ENCODE peak calls at places on chromosomes 11 and 22, in nine cellular contexts. One of them, this sample, is unnamed.

GRCh38 chr22:39174498-39175120 is 22.1 kb upstream of the CBX7 start:
- DNase-seq in fibroblast of pulmonary artery: peak; percentile 96
- DNase-seq in colonic mucosa: peak; percentile 49
- DNase-seq in kidney epithelial cell: peak; percentile 82
- DNase-seq in A549: no peak
- DNase-seq in CD8-positive, alpha-beta T cell: peak; percentile 86
- DNase-seq in thoracic aorta: peak; percentile 50
- DNase-seq in hepatocyte: peak; percentile 90
- DNase-seq in left ventricle myocardium inferior: peak; percentile 77
- DNase-seq in this sample: peak; percentile 26

GRCh38 chr22:30208631-30209603 is 37.6 kb downstream of the LIF start:
- DNase-seq in fibroblast of pulmonary artery: peak; percentile 94
- DNase-seq in colonic mucosa: peak; percentile 40
- DNase-seq in kidney epithelial cell: no peak
- DNase-seq in A549: no peak
- DNase-seq in CD8-positive, alpha-beta T cell: no peak
- DNase-seq in thoracic aorta: peak; percentile 65
- DNase-seq in hepatocyte: peak; percentile 89
- DNase-seq in left ventricle myocardium inferior: peak; percentile 74
- DNase-seq in this sample: peak; percentile 24

GRCh38 chr11:34223021-34223813 is 117.8 kb downstream of the NAT10 start:
- DNase-seq in fibroblast of pulmonary artery: peak; percentile 89
- DNase-seq in colonic mucosa: peak; percentile 74
- DNase-seq in kidney epithelial cell: no peak
- DNase-seq in A549: no peak
- DNase-seq in CD8-positive, alpha-beta T cell: no peak
- DNase-seq in thoracic aorta: peak; percentile 30
- DNase-seq in hepatocyte: peak; percentile 84
- DNase-seq in left ventricle myocardium inferior: peak; percentile 61
- DNase-seq in this sample: peak; percentile 24

GRCh38 chr11:13800901-13801300 is 132.4 kb downstream of the FAR1 start:
- DNase-seq in fibroblast of pulmonary artery: no peak
- DNase-seq in colonic mucosa: no peak
- DNase-seq in kidney epithelial cell: no peak
- DNase-seq in A549: no peak
- DNase-seq in CD8-positive, alpha-beta T cell: no peak
- DNase-seq in thoracic aorta: no peak
- DNase-seq in hepatocyte: no peak
- DNase-seq in left ventricle myocardium inferior: no peak
- DNase-seq in this sample: no peak

GRCh38 chr11:123137496-123138270 is 57.4 kb downstream of the CLMP start:
- DNase-seq in fibroblast of pulmonary artery: peak; percentile 80
- DNase-seq in colonic mucosa: peak; percentile 42
- DNase-seq in kidney epithelial cell: no peak
- DNase-seq in A549: no peak
- DNase-seq in CD8-positive, alpha-beta T cell: no peak
- DNase-seq in thoracic aorta: peak; percentile 28
- DNase-seq in hepatocyte: peak; percentile 66
- DNase-seq in left ventricle myocardium inferior: peak; percentile 89
- DNase-seq in this sample: no peak

GRCh38 chr11:1198766-1199688 is 23.8 kb upstream of the MUC5B start:
- DNase-seq in fibroblast of pulmonary artery: no peak
- DNase-seq in colonic mucosa: no peak
- DNase-seq in kidney epithelial cell: no peak
- DNase-seq in A549: no peak
- DNase-seq in CD8-positive, alpha-beta T cell: no peak
- DNase-seq in thoracic aorta: no peak
- DNase-seq in hepatocyte: no peak
- DNase-seq in left ventricle myocardium inferior: peak; percentile 9
- DNase-seq in this sample: no peak

GRCh38 chr22:26431151-26431995 is 2.3 kb downstream of the ASPHD2 start:
- DNase-seq in fibroblast of pulmonary artery: peak; percentile 66
- DNase-seq in colonic mucosa: no peak
- DNase-seq in kidney epithelial cell: no peak
- DNase-seq in A549: no peak
- DNase-seq in CD8-positive, alpha-beta T cell: no peak
- DNase-seq in thoracic aorta: no peak
- DNase-seq in hepatocyte: no peak
- DNase-seq in left ventricle myocardium inferior: no peak
- DNase-seq in this sample: no peak

GRCh38 chr11:75307058-75307457 is 44.4 kb downstream of the ARRB1 start:
- DNase-seq in fibroblast of pulmonary artery: no peak
- DNase-seq in colonic mucosa: no peak
- DNase-seq in kidney epithelial cell: no peak
- DNase-seq in A549: no peak
- DNase-seq in CD8-positive, alpha-beta T cell: no peak
- DNase-seq in thoracic aorta: no peak
- DNase-seq in hepatocyte: no peak
- DNase-seq in left ventricle myocardium inferior: no peak
- DNase-seq in this sample: no peak

GRCh38 chr11:95138448-95138847 is 48.8 kb downstream of the ENDOD1 start:
- DNase-seq in fibroblast of pulmonary artery: no peak
- DNase-seq in colonic mucosa: no peak
- DNase-seq in kidney epithelial cell: no peak
- DNase-seq in A549: no peak
- DNase-seq in CD8-positive, alpha-beta T cell: no peak
- DNase-seq in thoracic aorta: no peak
- DNase-seq in hepatocyte: peak; percentile 35
- DNase-seq in left ventricle myocardium inferior: no peak
- DNase-seq in this sample: no peak

GRCh38 chr11:3014314-3014938 is 22.3 kb upstream of the NAP1L4 start:
- DNase-seq in fibroblast of pulmonary artery: no peak
- DNase-seq in colonic mucosa: no peak
- DNase-seq in kidney epithelial cell: no peak
- DNase-seq in A549: no peak
- DNase-seq in CD8-positive, alpha-beta T cell: peak; percentile 85
- DNase-seq in thoracic aorta: no peak
- DNase-seq in hepatocyte: no peak
- DNase-seq in left ventricle myocardium inferior: no peak
- DNase-seq in this sample: no peak

GRCh38 chr22:23437779-23438178 is 142.3 kb downstream of the IGLL1 start:
- DNase-seq in fibroblast of pulmonary artery: no peak
- DNase-seq in colonic mucosa: no peak
- DNase-seq in kidney epithelial cell: no peak
- DNase-seq in A549: no peak
- DNase-seq in CD8-positive, alpha-beta T cell: no peak
- DNase-seq in thoracic aorta: no peak
- DNase-seq in hepatocyte: no peak
- DNase-seq in left ventricle myocardium inferior: no peak
- DNase-seq in this sample: no peak

GRCh38 chr11:64792482-64792881 is 10.5 kb downstream of the MAP4K2 start:
- DNase-seq in fibroblast of pulmonary artery: no peak
- DNase-seq in colonic mucosa: no peak
- DNase-seq in kidney epithelial cell: no peak
- DNase-seq in A549: no peak
- DNase-seq in CD8-positive, alpha-beta T cell: no peak
- DNase-seq in thoracic aorta: no peak
- DNase-seq in hepatocyte: no peak
- DNase-seq in left ventricle myocardium inferior: no peak
- DNase-seq in this sample: no peak
- H3K4me3 ChIP-seq in fibroblast of pulmonary artery: no peak overlapping the region
- H3K4me3 ChIP-seq in colonic mucosa: no peak overlapping the region
- H3K4me3 ChIP-seq in kidney epithelial cell: no peak overlapping the region
- H3K4me3 ChIP-seq in A549: no peak overlapping the region
- H3K4me3 ChIP-seq in CD8-positive, alpha-beta T cell: no peak overlapping the region
- H3K4me3 ChIP-seq in thoracic aorta: no peak overlapping the region
- H3K4me3 ChIP-seq in hepatocyte: no peak overlapping the region
- H3K4me3 ChIP-seq in left ventricle myocardium inferior: no peak overlapping the region
- H3K4me3 ChIP-seq in this sample: no peak overlapping the region

GRCh38 chr22:24685804-24686203 is 82.8 kb downstream of the GGT1 start:
- DNase-seq in fibroblast of pulmonary artery: peak; percentile 22
- DNase-seq in colonic mucosa: no peak
- DNase-seq in kidney epithelial cell: no peak
- DNase-seq in A549: no peak
- DNase-seq in CD8-positive, alpha-beta T cell: no peak
- DNase-seq in thoracic aorta: no peak
- DNase-seq in hepatocyte: no peak
- DNase-seq in left ventricle myocardium inferior: peak; percentile 36
- DNase-seq in this sample: no peak

GRCh38 chr22:24683671-24684070 is 80.7 kb downstream of the GGT1 start:
- DNase-seq in fibroblast of pulmonary artery: peak; percentile 94
- DNase-seq in colonic mucosa: no peak
- DNase-seq in kidney epithelial cell: no peak
- DNase-seq in A549: no peak
- DNase-seq in CD8-positive, alpha-beta T cell: no peak
- DNase-seq in thoracic aorta: no peak
- DNase-seq in hepatocyte: no peak
- DNase-seq in left ventricle myocardium inferior: no peak
- DNase-seq in this sample: peak; percentile 40

GRCh38 chr22:24686280-24686679 is 83.3 kb downstream of the GGT1 start:
- DNase-seq in fibroblast of pulmonary artery: peak; percentile 14
- DNase-seq in colonic mucosa: no peak
- DNase-seq in kidney epithelial cell: no peak
- DNase-seq in A549: no peak
- DNase-seq in CD8-positive, alpha-beta T cell: no peak
- DNase-seq in thoracic aorta: no peak
- DNase-seq in hepatocyte: no peak
- DNase-seq in left ventricle myocardium inferior: no peak
- DNase-seq in this sample: no peak

DNA sequence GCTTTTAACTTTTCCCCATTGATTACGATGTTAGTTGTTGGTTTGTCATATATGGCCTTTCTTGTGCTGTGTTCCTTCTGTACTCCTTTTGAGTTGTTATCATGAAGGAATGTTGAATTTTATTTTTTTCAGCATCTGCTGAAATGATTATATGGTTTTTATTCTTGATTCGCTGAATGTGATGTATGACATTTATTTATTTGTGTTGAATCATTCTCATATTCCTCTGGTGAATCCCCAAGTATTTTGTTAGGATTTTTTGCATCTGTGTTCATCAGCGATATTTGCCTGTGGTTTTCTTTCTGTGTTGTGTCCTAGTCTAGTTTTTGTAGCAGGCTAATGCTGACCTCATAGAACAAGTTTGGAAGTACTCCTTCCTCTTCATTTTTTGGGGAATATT is 78.2 kb downstream of the GGT1 start:
- DNase-seq in fibroblast of pulmonary artery: peak; percentile 57
- DNase-seq in colonic mucosa: no peak
- DNase-seq in kidney epithelial cell: no peak
- DNase-seq in A549: no peak
- DNase-seq in CD8-positive, alpha-beta T cell: no peak
- DNase-seq in thoracic aorta: no peak
- DNase-seq in hepatocyte: no peak
- DNase-seq in left ventricle myocardium inferior: no peak
- DNase-seq in this sample: peak; percentile 29
- H3K4me3 ChIP-seq in fibroblast of pulmonary artery: no peak overlapping the region
- H3K4me3 ChIP-seq in colonic mucosa: no peak overlapping the region
- H3K4me3 ChIP-seq in kidney epithelial cell: no peak overlapping the region
- H3K4me3 ChIP-seq in A549: no peak overlapping the region
- H3K4me3 ChIP-seq in CD8-positive, alpha-beta T cell: no peak overlapping the region
- H3K4me3 ChIP-seq in thoracic aorta: no peak overlapping the region
- H3K4me3 ChIP-seq in hepatocyte: no peak overlapping the region
- H3K4me3 ChIP-seq in left ventricle myocardium inferior: no peak overlapping the region
- H3K4me3 ChIP-seq in this sample: no peak overlapping the region

GRCh38 chr11:91299980-91300379 is 924.6 kb upstream of the FAT3 start:
- DNase-seq in fibroblast of pulmonary artery: peak; percentile 21
- DNase-seq in colonic mucosa: no peak
- DNase-seq in kidney epithelial cell: peak; percentile 1
- DNase-seq in A549: no peak
- DNase-seq in CD8-positive, alpha-beta T cell: no peak
- DNase-seq in thoracic aorta: no peak
- DNase-seq in hepatocyte: no peak
- DNase-seq in left ventricle myocardium inferior: no peak
- DNase-seq in this sample: no peak

GRCh38 chr11:91303754-91304153 is 920.9 kb upstream of the FAT3 start:
- DNase-seq in fibroblast of pulmonary artery: no peak
- DNase-seq in colonic mucosa: no peak
- DNase-seq in kidney epithelial cell: no peak
- DNase-seq in A549: no peak
- DNase-seq in CD8-positive, alpha-beta T cell: no peak
- DNase-seq in thoracic aorta: no peak
- DNase-seq in hepatocyte: no peak
- DNase-seq in left ventricle myocardium inferior: no peak
- DNase-seq in this sample: no peak

GRCh38 chr11:91308069-91308468 is 916.5 kb upstream of the FAT3 start:
- DNase-seq in fibroblast of pulmonary artery: no peak
- DNase-seq in colonic mucosa: no peak
- DNase-seq in kidney epithelial cell: no peak
- DNase-seq in A549: no peak
- DNase-seq in CD8-positive, alpha-beta T cell: no peak
- DNase-seq in thoracic aorta: no peak
- DNase-seq in hepatocyte: no peak
- DNase-seq in left ventricle myocardium inferior: no peak
- DNase-seq in this sample: no peak

GRCh38 chr11:91310085-91310484 is 914.5 kb upstream of the FAT3 start:
- DNase-seq in fibroblast of pulmonary artery: no peak
- DNase-seq in colonic mucosa: no peak
- DNase-seq in kidney epithelial cell: no peak
- DNase-seq in A549: no peak
- DNase-seq in CD8-positive, alpha-beta T cell: no peak
- DNase-seq in thoracic aorta: no peak
- DNase-seq in hepatocyte: no peak
- DNase-seq in left ventricle myocardium inferior: no peak
- DNase-seq in this sample: no peak

GRCh38 chr11:91305402-91305801 is 919.2 kb upstream of the FAT3 start:
- DNase-seq in fibroblast of pulmonary artery: no peak
- DNase-seq in colonic mucosa: no peak
- DNase-seq in kidney epithelial cell: no peak
- DNase-seq in A549: no peak
- DNase-seq in CD8-positive, alpha-beta T cell: no peak
- DNase-seq in thoracic aorta: no peak
- DNase-seq in hepatocyte: peak; percentile 41
- DNase-seq in left ventricle myocardium inferior: no peak
- DNase-seq in this sample: no peak
- H3K4me3 ChIP-seq in fibroblast of pulmonary artery: no peak overlapping the region
- H3K4me3 ChIP-seq in colonic mucosa: no peak overlapping the region
- H3K4me3 ChIP-seq in kidney epithelial cell: no peak overlapping the region
- H3K4me3 ChIP-seq in A549: no peak overlapping the region
- H3K4me3 ChIP-seq in CD8-positive, alpha-beta T cell: no peak overlapping the region
- H3K4me3 ChIP-seq in thoracic aorta: no peak overlapping the region
- H3K4me3 ChIP-seq in hepatocyte: no peak overlapping the region
- H3K4me3 ChIP-seq in left ventricle myocardium inferior: no peak overlapping the region
- H3K4me3 ChIP-seq in this sample: no peak overlapping the region

GRCh38 chr11:61833926-61834277 is 5.8 kb downstream of the FADS2 start:
- DNase-seq in fibroblast of pulmonary artery: peak; percentile 18
- DNase-seq in colonic mucosa: no peak
- DNase-seq in kidney epithelial cell: no peak
- DNase-seq in A549: no peak
- DNase-seq in CD8-positive, alpha-beta T cell: no peak
- DNase-seq in thoracic aorta: no peak
- DNase-seq in hepatocyte: no peak
- DNase-seq in left ventricle myocardium inferior: no peak
- DNase-seq in this sample: no peak

GRCh38 chr11:61835663-61836024 is 7.5 kb downstream of the FADS2 start:
- DNase-seq in fibroblast of pulmonary artery: no peak
- DNase-seq in colonic mucosa: no peak
- DNase-seq in kidney epithelial cell: no peak
- DNase-seq in A549: no peak
- DNase-seq in CD8-positive, alpha-beta T cell: no peak
- DNase-seq in thoracic aorta: no peak
- DNase-seq in hepatocyte: no peak
- DNase-seq in left ventricle myocardium inferior: no peak
- DNase-seq in this sample: no peak

GRCh38 chr11:61837411-61838005 is 9.4 kb downstream of the FADS2 start:
- DNase-seq in fibroblast of pulmonary artery: no peak
- DNase-seq in colonic mucosa: no peak
- DNase-seq in kidney epithelial cell: no peak
- DNase-seq in A549: no peak
- DNase-seq in CD8-positive, alpha-beta T cell: no peak
- DNase-seq in thoracic aorta: no peak
- DNase-seq in hepatocyte: no peak
- DNase-seq in left ventricle myocardium inferior: no peak
- DNase-seq in this sample: no peak

GRCh38 chr11:61834278-61835004 is 6.3 kb downstream of the FADS2 start:
- DNase-seq in fibroblast of pulmonary artery: peak; percentile 91
- DNase-seq in colonic mucosa: peak; percentile 36
- DNase-seq in kidney epithelial cell: no peak
- DNase-seq in A549: no peak
- DNase-seq in CD8-positive, alpha-beta T cell: peak; percentile 42
- DNase-seq in thoracic aorta: no peak
- DNase-seq in hepatocyte: peak; percentile 43
- DNase-seq in left ventricle myocardium inferior: peak; percentile 51
- DNase-seq in this sample: no peak

GRCh38 chr11:61836193-61836592 is 8.1 kb downstream of the FADS2 start:
- DNase-seq in fibroblast of pulmonary artery: no peak
- DNase-seq in colonic mucosa: no peak
- DNase-seq in kidney epithelial cell: no peak
- DNase-seq in A549: no peak
- DNase-seq in CD8-positive, alpha-beta T cell: no peak
- DNase-seq in thoracic aorta: no peak
- DNase-seq in hepatocyte: no peak
- DNase-seq in left ventricle myocardium inferior: no peak
- DNase-seq in this sample: no peak
- H3K4me3 ChIP-seq in fibroblast of pulmonary artery: no peak overlapping the region
- H3K4me3 ChIP-seq in colonic mucosa: no peak overlapping the region
- H3K4me3 ChIP-seq in kidney epithelial cell: no peak overlapping the region
- H3K4me3 ChIP-seq in A549: no peak overlapping the region
- H3K4me3 ChIP-seq in CD8-positive, alpha-beta T cell: no peak overlapping the region
- H3K4me3 ChIP-seq in thoracic aorta: no peak overlapping the region
- H3K4me3 ChIP-seq in hepatocyte: no peak overlapping the region
- H3K4me3 ChIP-seq in left ventricle myocardium inferior: no peak overlapping the region
- H3K4me3 ChIP-seq in this sample: no peak overlapping the region